ENCODE peak calls at places on chromosome 7, in ten cellular contexts. V is PC-9, U is H9, C is neuronal stem cell, S is IMR-90, R is GM23248, H is keratinocyte, B is MM.1S, M is astrocyte, A is DND-41. O is an unnamed sample.

GRCh38 chr7:85022064-85022697 is 164.7 kb downstream of the SEMA3D start:
- DNase-seq in M (no peak), R (no peak), A (no peak), H (no peak), S (no peak), C (no peak), B (no peak), V (no peak), U (no peak), O (no peak)

GRCh38 chr7:151007469-151007898 is 16.7 kb downstream of the NOS3 start:
- DNase-seq in B (no peak), M (no peak), C (no peak), A (no peak), S (no peak), R (no peak), U (peak; percentile 38), V (peak; percentile 45), H (no peak), O (no peak)

GRCh38 chr7:37709631-37710509 is 26.3 kb downstream of the GPR141 start:
- DNase-seq in S (no peak), H (no peak), U (no peak), R (no peak), M (no peak), V (no peak), C (no peak), B (peak; percentile 42), A (no peak), O (no peak)

GRCh38 chr7:29236071-29236580 is 41.6 kb downstream of the CHN2 start:
- DNase-seq in B (no peak), V (no peak), H (no peak), U (no peak), R (no peak), M (no peak), C (no peak), S (no peak), A (no peak), O (no peak)

GRCh38 chr7:103710247-103710646 is 264.2 kb upstream of the SLC26A5 start:
- DNase-seq in S (peak; percentile 71), R (peak; percentile 81), M (no peak), B (no peak), V (no peak), U (no peak), A (no peak), H (no peak), C (no peak), O (no peak)

GRCh38 chr7:136030867-136031318 is 53.7 kb upstream of the MTPN start:
- DNase-seq in C (no peak), A (no peak), U (no peak), S (no peak), H (no peak), B (peak; percentile 83), M (no peak), R (no peak), V (peak; percentile 69), O (no peak)

GRCh38 chr7:41503438-41503837 is 199.5 kb downstream of the INHBA start:
- DNase-seq in U (no peak), M (peak; percentile 22), V (no peak), R (peak; percentile 43), S (peak; percentile 69), B (no peak), H (no peak), A (no peak), C (no peak), O (no peak)

GRCh38 chr7:116528008-116528789 is 3.4 kb downstream of the CAV1 start:
- DNase-seq in S (peak; percentile 97), H (no peak), B (peak; percentile 27), R (peak; percentile 98), M (peak; percentile 96), A (no peak), C (no peak), U (no peak), V (peak; percentile 46), O (no peak)

GRCh38 chr7:79403879-79404278 is 49.6 kb downstream of the MAGI2 start:
- DNase-seq in S (no peak), U (no peak), M (no peak), H (no peak), B (no peak), C (no peak), V (no peak), R (peak; percentile 7), A (no peak), O (no peak)

DNA sequence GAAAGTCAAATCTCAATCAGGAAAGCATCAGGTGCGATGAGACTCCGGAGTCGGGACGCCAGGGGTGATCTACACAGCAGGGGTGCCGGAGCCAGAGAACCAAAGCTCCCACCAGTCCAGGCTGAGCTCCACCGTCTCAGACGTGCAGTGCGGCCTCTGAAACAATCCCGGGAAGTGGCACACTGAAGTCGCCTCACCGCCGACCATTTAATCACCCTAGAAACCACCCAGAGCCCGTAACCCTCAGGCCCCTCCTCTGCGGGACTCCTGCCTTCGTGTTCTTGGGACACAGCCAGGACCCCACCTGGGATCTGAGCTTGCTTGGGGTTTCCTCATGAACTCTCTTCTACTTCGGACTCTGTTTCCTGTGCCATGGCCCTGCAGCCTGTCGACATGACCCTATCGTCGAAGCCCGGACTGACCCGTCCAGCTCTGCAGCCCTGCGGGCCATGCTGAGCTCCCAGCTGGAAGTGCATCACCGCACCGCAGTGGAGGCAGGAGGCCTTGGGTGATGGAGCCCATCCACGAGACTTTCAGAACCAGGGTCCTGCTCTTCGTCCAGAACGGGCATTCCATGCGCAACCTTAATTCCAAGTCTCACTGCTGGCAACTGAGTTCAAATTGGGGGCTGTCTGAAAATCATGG is 266.4 kb downstream of the PTPRN2 start:
- DNase-seq in S (no peak), A (no peak), B (no peak), R (no peak), U (peak; percentile 14), M (no peak), H (no peak), V (no peak), C (no peak), O (no peak)
- H3K9me3 ChIP-seq in S (peaks cover 70% of the 10 kb centered on the region), A (peaks cover 2% of the 10 kb centered on the region), B (no peaks in the 10 kb centered on the region), R (no peaks in the 10 kb centered on the region), U (no peaks in the 10 kb centered on the region), M (peaks cover 3% of the 10 kb centered on the region), H (peaks cover 19% of the 10 kb centered on the region), V (no peaks in the 10 kb centered on the region), C (peaks cover 6% of the 10 kb centered on the region), O (peaks cover under 1% of the 10 kb centered on the region)

DNA sequence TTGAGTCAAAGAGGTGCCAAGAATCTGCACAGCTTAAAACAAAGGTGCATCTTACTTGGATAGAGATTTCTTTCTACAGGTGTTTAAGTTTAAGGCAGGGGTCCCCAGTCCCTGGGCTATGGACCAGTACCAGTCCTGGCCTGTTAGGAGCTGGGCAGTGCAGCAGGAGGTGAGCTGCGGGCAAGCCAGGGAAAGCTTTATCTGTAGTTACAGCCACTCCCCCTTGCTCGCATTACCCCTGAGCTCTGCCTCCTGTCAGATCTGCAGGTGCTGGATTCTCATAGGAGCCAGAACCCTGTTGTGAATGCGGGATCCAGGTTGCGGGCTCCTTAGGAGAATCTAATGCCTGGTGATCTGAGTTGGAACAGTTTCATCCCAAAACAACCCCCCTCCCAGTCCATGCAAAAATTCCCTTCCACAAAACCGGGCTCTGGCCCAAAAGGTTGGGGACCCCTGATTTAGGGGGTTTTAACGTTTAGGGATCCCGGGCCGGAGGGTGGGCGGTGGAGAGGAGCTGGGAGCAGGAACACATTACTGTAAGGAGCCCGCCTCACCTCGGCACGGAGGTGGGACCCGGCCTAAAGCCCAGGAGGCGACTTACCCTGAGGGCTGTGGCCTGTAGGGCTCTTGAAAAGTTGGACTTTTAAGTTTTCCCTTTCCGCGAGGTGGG is 60.2 kb downstream of the ZNF467 start:
- DNase-seq in A (no peak), S (no peak), H (no peak), U (peak; percentile 24), V (no peak), R (no peak), B (no peak), C (no peak), M (no peak), O (no peak)
- H2AFZ ChIP-seq in A (no peak overlapping the region), S (peak overlapping the region; percentile 99), H (no peak overlapping the region), U (no peak overlapping the region), V (no peak overlapping the region), R (no peak overlapping the region), B (no peak overlapping the region), C (peak overlapping the region; percentile 15), M (no peak overlapping the region), O (no peak overlapping the region)

GRCh38 chr7:68244411-68244810 is 1247.8 kb downstream of the TYW1 start:
- DNase-seq in B (no peak), C (no peak), V (no peak), S (no peak), R (no peak), H (no peak), U (no peak), M (no peak), A (no peak), O (peak; percentile 2)
- H3K9me3 ChIP-seq in B (no peaks in the 10 kb centered on the region), C (peaks cover 2% of the 10 kb centered on the region), V (no peaks in the 10 kb centered on the region), S (peaks cover 7% of the 10 kb centered on the region), R (no peaks in the 10 kb centered on the region), H (no peaks in the 10 kb centered on the region), U (no peaks in the 10 kb centered on the region), M (no peaks in the 10 kb centered on the region), A (no peaks in the 10 kb centered on the region), O (peaks cover 17% of the 10 kb centered on the region)

GRCh38 chr7:140375808-140376730 is 22.3 kb downstream of the SLC37A3 start:
- DNase-seq in M (no peak), H (no peak), B (no peak), C (no peak), S (no peak), U (no peak), A (peak; percentile 54), V (no peak), R (no peak), O (no peak)
- H2AFZ ChIP-seq in M (no peak overlapping the region), H (no peak overlapping the region), B (no peak overlapping the region), C (no peak overlapping the region), S (no peak overlapping the region), U (no peak overlapping the region), A (peak overlapping the region; percentile 67), V (no peak overlapping the region), R (no peak overlapping the region), O (no peak overlapping the region)

DNA sequence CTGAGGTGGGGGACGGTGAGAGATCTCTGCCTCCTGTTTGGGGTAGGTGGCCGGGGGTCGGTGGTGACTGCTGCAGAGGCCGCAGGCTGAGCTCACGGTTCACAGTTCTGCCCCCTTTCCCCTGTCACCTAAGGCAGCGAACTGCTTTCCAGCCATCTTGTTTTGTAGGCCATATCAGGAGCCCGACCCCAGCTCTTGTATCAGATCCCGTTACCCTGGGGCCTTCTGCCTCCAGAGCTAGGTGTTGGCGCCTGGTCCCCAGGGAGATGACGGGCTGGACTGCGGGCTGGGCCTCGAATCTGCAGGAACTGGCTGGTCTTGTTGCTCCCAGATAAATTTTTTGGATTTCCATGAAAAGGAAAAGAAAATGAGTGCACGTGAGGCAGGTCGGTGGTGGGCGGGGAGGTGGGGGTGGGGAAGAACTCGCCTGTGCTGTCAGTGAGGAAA is 183.0 kb downstream of the DNAJB6 start:
- DNase-seq in A (no peak), B (no peak), U (no peak), M (no peak), R (no peak), S (no peak), V (no peak), C (no peak), H (no peak), O (no peak)
- H3K9me3 ChIP-seq in A (no peaks in the 10 kb centered on the region), B (no peaks in the 10 kb centered on the region), U (no peaks in the 10 kb centered on the region), M (no peaks in the 10 kb centered on the region), R (no peaks in the 10 kb centered on the region), S (peaks cover 43% of the 10 kb centered on the region), V (no peaks in the 10 kb centered on the region), C (peaks cover 8% of the 10 kb centered on the region), H (peaks cover 6% of the 10 kb centered on the region), O (no peaks in the 10 kb centered on the region)